ENCODE peak calls at places on chromosomes 3 and 15, in six cellular contexts. One of them, this sample, is unnamed.

GRCh38 chr3:119380697-119381096 is 82.7 kb downstream of the TMEM39A start:
- DNase-seq in IMR-90: peak
- DNase-seq in H9: no peak
- DNase-seq in mesenchymal stem cell: peak
- DNase-seq in H1: no peak
- DNase-seq in trophoblast cell: no peak
- DNase-seq in this sample: no peak

GRCh38 chr3:63940389-63940757 is 28.2 kb upstream of the SCAANT1 start:
- DNase-seq in IMR-90: peak
- DNase-seq in H9: no peak
- DNase-seq in mesenchymal stem cell: peak
- DNase-seq in H1: no peak
- DNase-seq in trophoblast cell: peak
- DNase-seq in this sample: no peak

GRCh38 chr3:184160456-184160855 is 5.3 kb downstream of the DVL3 start:
- DNase-seq in IMR-90: peak
- DNase-seq in H9: no peak
- DNase-seq in mesenchymal stem cell: no peak
- DNase-seq in H1: no peak
- DNase-seq in trophoblast cell: no peak
- DNase-seq in this sample: no peak

GRCh38 chr3:194682189-194682588 is 3.5 kb upstream of the FAM43A start:
- DNase-seq in IMR-90: no peak
- DNase-seq in H9: no peak
- DNase-seq in mesenchymal stem cell: no peak
- DNase-seq in H1: no peak
- DNase-seq in trophoblast cell: no peak
- DNase-seq in this sample: no peak

GRCh38 chr3:85342915-85343314 is 384.1 kb downstream of the CADM2 start:
- DNase-seq in IMR-90: no peak
- DNase-seq in H9: no peak
- DNase-seq in mesenchymal stem cell: no peak
- DNase-seq in H1: no peak
- DNase-seq in trophoblast cell: peak
- DNase-seq in this sample: peak

GRCh38 chr15:37483779-37484178 is 383.4 kb upstream of the MEIS2 start:
- DNase-seq in IMR-90: no peak
- DNase-seq in H9: no peak
- DNase-seq in mesenchymal stem cell: no peak
- DNase-seq in H1: no peak
- DNase-seq in trophoblast cell: no peak
- DNase-seq in this sample: no peak

GRCh38 chr15:32959077-32959476 is 235.4 kb downstream of the FMN1 start:
- DNase-seq in IMR-90: peak
- DNase-seq in H9: no peak
- DNase-seq in mesenchymal stem cell: peak
- DNase-seq in H1: no peak
- DNase-seq in trophoblast cell: no peak
- DNase-seq in this sample: no peak

GRCh38 chr3:107574650-107575049 is 51.9 kb downstream of the BBX start:
- DNase-seq in IMR-90: peak
- DNase-seq in H9: no peak
- DNase-seq in mesenchymal stem cell: peak
- DNase-seq in H1: no peak
- DNase-seq in trophoblast cell: peak
- DNase-seq in this sample: no peak

GRCh38 chr3:13533823-13534435 is 15.0 kb upstream of the FBLN2 start:
- DNase-seq in IMR-90: no peak
- DNase-seq in H9: no peak
- DNase-seq in mesenchymal stem cell: no peak
- DNase-seq in H1: no peak
- DNase-seq in trophoblast cell: peak
- DNase-seq in this sample: no peak

GRCh38 chr3:106261915-106262683 is 393.3 kb upstream of the CBLB start:
- DNase-seq in IMR-90: peak
- DNase-seq in H9: no peak
- DNase-seq in mesenchymal stem cell: peak
- DNase-seq in H1: no peak
- DNase-seq in trophoblast cell: peak
- DNase-seq in this sample: no peak

GRCh38 chr3:116446037-116446436 is 750 bp upstream of the LSAMP start:
- DNase-seq in IMR-90: no peak
- DNase-seq in H9: no peak
- DNase-seq in mesenchymal stem cell: peak
- DNase-seq in H1: no peak
- DNase-seq in trophoblast cell: no peak
- DNase-seq in this sample: no peak

GRCh38 chr15:33200444-33200843 is 5.9 kb upstream of the FMN1 start:
- DNase-seq in IMR-90: no peak
- DNase-seq in H9: no peak
- DNase-seq in mesenchymal stem cell: no peak
- DNase-seq in H1: no peak
- DNase-seq in trophoblast cell: peak
- DNase-seq in this sample: no peak

GRCh38 chr15:42149493-42150245 is 6.8 kb downstream of the PLA2G4F start:
- DNase-seq in IMR-90: no peak
- DNase-seq in H9: no peak
- DNase-seq in mesenchymal stem cell: no peak
- DNase-seq in H1: no peak
- DNase-seq in trophoblast cell: no peak
- DNase-seq in this sample: no peak

GRCh38 chr15:41772720-41773331 is 1.5 kb upstream of the MAPKBP1 start:
- DNase-seq in IMR-90: peak
- DNase-seq in H9: peak
- DNase-seq in mesenchymal stem cell: peak
- DNase-seq in H1: no peak
- DNase-seq in trophoblast cell: peak
- DNase-seq in this sample: no peak

GRCh38 chr15:40217166-40217785 is 21.6 kb upstream of the PAK6 start:
- DNase-seq in IMR-90: peak
- DNase-seq in H9: no peak
- DNase-seq in mesenchymal stem cell: peak
- DNase-seq in H1: no peak
- DNase-seq in trophoblast cell: peak
- DNase-seq in this sample: peak

GRCh38 chr3:123769360-123769743 is 114.8 kb downstream of the MYLK start:
- DNase-seq in IMR-90: no peak
- DNase-seq in H9: no peak
- DNase-seq in mesenchymal stem cell: no peak
- DNase-seq in H1: peak
- DNase-seq in trophoblast cell: no peak
- DNase-seq in this sample: no peak

GRCh38 chr3:123766195-123767019 is 117.7 kb downstream of the MYLK start:
- DNase-seq in IMR-90: no peak
- DNase-seq in H9: no peak
- DNase-seq in mesenchymal stem cell: no peak
- DNase-seq in H1: peak
- DNase-seq in trophoblast cell: no peak
- DNase-seq in this sample: no peak

GRCh38 chr3:123767020-123767394 is 117.1 kb downstream of the MYLK start:
- DNase-seq in IMR-90: no peak
- DNase-seq in H9: no peak
- DNase-seq in mesenchymal stem cell: no peak
- DNase-seq in H1: no peak
- DNase-seq in trophoblast cell: peak
- DNase-seq in this sample: no peak

GRCh38 chr3:123767564-123768292 is 116.4 kb downstream of the MYLK start:
- DNase-seq in IMR-90: no peak
- DNase-seq in H9: no peak
- DNase-seq in mesenchymal stem cell: no peak
- DNase-seq in H1: no peak
- DNase-seq in trophoblast cell: no peak
- DNase-seq in this sample: no peak

DNA sequence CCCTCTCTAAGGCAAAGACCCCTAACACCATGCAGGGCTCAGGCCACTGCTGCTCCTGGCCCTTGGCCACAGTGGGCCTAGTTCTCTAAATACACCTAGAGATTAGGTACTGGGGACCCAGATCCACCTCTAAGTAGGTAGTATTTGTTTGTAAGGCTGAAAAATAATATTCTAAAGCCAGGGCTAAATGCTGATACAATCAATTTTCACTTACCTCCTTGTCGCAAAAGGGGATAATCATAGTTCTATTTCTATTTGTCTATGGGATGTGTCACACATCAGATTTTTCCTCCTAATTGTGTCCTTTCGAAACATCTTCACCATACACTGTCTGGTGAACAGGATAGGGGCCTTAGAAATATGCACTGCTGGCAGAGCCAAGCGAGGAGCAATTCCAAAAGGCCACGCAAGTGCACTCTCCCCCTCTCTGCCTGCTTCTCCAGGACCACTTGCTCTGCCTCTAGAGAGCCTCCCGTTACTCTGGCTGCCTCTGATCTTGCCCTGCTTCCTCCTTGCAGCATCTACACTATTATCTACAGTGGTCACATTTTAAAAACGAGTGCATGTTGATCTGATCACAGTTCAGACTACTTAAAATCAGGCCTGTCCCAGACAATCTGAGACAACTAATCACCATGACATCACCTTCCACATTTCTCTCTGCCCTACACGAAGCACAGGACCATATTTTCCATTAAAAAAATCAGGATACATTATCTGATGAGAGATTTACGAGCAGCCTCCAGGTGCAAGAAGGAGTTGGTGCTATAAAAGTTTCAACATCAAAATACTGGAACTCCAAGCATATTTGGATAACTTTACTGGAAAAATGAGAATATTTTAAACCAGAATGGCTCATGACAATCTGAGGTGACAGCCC is 115.4 kb downstream of the MYLK start:
- DNase-seq in IMR-90: no peak
- DNase-seq in H9: no peak
- DNase-seq in mesenchymal stem cell: no peak
- DNase-seq in H1: peak
- DNase-seq in trophoblast cell: peak
- DNase-seq in this sample: no peak
- H4K91ac ChIP-seq in IMR-90: peak
- H4K91ac ChIP-seq in H9: peak
- H4K91ac ChIP-seq in mesenchymal stem cell: peak
- H4K91ac ChIP-seq in H1: no peak
- H4K91ac ChIP-seq in trophoblast cell: no peak
- H4K91ac ChIP-seq in this sample: no peak

GRCh38 chr3:146851665-146852064 is 246.5 kb upstream of the PLSCR5 start:
- DNase-seq in IMR-90: no peak
- DNase-seq in H9: no peak
- DNase-seq in mesenchymal stem cell: no peak
- DNase-seq in H1: no peak
- DNase-seq in trophoblast cell: no peak
- DNase-seq in this sample: no peak

GRCh38 chr3:146854523-146854922 is 249.4 kb upstream of the PLSCR5 start:
- DNase-seq in IMR-90: no peak
- DNase-seq in H9: no peak
- DNase-seq in mesenchymal stem cell: no peak
- DNase-seq in H1: no peak
- DNase-seq in trophoblast cell: no peak
- DNase-seq in this sample: no peak
- H2BK120ac ChIP-seq in IMR-90: no peak
- H2BK120ac ChIP-seq in H9: no peak
- H2BK120ac ChIP-seq in mesenchymal stem cell: no peak
- H2BK120ac ChIP-seq in H1: no peak
- H2BK120ac ChIP-seq in trophoblast cell: no peak
- H2BK120ac ChIP-seq in this sample: no peak

GRCh38 chr15:87348746-87349145 is 907.8 kb downstream of the NTRK3 start:
- DNase-seq in IMR-90: peak
- DNase-seq in H9: no peak
- DNase-seq in mesenchymal stem cell: peak
- DNase-seq in H1: no peak
- DNase-seq in trophoblast cell: peak
- DNase-seq in this sample: no peak

GRCh38 chr15:87349181-87349580 is 907.4 kb downstream of the NTRK3 start:
- DNase-seq in IMR-90: peak
- DNase-seq in H9: no peak
- DNase-seq in mesenchymal stem cell: peak
- DNase-seq in H1: no peak
- DNase-seq in trophoblast cell: no peak
- DNase-seq in this sample: no peak

GRCh38 chr15:87345955-87346354 is 910.6 kb downstream of the NTRK3 start:
- DNase-seq in IMR-90: no peak
- DNase-seq in H9: no peak
- DNase-seq in mesenchymal stem cell: no peak
- DNase-seq in H1: no peak
- DNase-seq in trophoblast cell: no peak
- DNase-seq in this sample: no peak

GRCh38 chr15:87347806-87348515 is 908.6 kb downstream of the NTRK3 start:
- DNase-seq in IMR-90: peak
- DNase-seq in H9: no peak
- DNase-seq in mesenchymal stem cell: peak
- DNase-seq in H1: no peak
- DNase-seq in trophoblast cell: no peak
- DNase-seq in this sample: no peak
- H4K91ac ChIP-seq in IMR-90: no peak
- H4K91ac ChIP-seq in H9: no peak
- H4K91ac ChIP-seq in mesenchymal stem cell: no peak
- H4K91ac ChIP-seq in H1: no peak
- H4K91ac ChIP-seq in trophoblast cell: no peak
- H4K91ac ChIP-seq in this sample: no peak

GRCh38 chr3:9730747-9731205 is 759 bp upstream of the BRPF1 start:
- DNase-seq in IMR-90: no peak
- DNase-seq in H9: no peak
- DNase-seq in mesenchymal stem cell: no peak
- DNase-seq in H1: peak
- DNase-seq in trophoblast cell: no peak
- DNase-seq in this sample: no peak

GRCh38 chr3:9732080-9732752 is 681 bp downstream of the BRPF1 start:
- DNase-seq in IMR-90: no peak
- DNase-seq in H9: no peak
- DNase-seq in mesenchymal stem cell: peak
- DNase-seq in H1: peak
- DNase-seq in trophoblast cell: peak
- DNase-seq in this sample: no peak

GRCh38 chr3:9732753-9733115 is 1.2 kb downstream of the BRPF1 start:
- DNase-seq in IMR-90: peak
- DNase-seq in H9: no peak
- DNase-seq in mesenchymal stem cell: peak
- DNase-seq in H1: no peak
- DNase-seq in trophoblast cell: no peak
- DNase-seq in this sample: no peak

GRCh38 chr3:9729419-9729818 is 2.1 kb upstream of the BRPF1 start:
- DNase-seq in IMR-90: no peak
- DNase-seq in H9: no peak
- DNase-seq in mesenchymal stem cell: no peak
- DNase-seq in H1: no peak
- DNase-seq in trophoblast cell: no peak
- DNase-seq in this sample: no peak

GRCh38 chr3:9731206-9732079 is at the start of gene BRPF1:
- DNase-seq in IMR-90: peak
- DNase-seq in H9: peak
- DNase-seq in mesenchymal stem cell: peak
- DNase-seq in H1: peak
- DNase-seq in trophoblast cell: peak
- DNase-seq in this sample: peak
- H2BK120ac ChIP-seq in IMR-90: peak
- H2BK120ac ChIP-seq in H9: peak
- H2BK120ac ChIP-seq in mesenchymal stem cell: peak
- H2BK120ac ChIP-seq in H1: peak
- H2BK120ac ChIP-seq in trophoblast cell: peak
- H2BK120ac ChIP-seq in this sample: no peak

This sample was measured in neuronal stem cell.